ENCODE peak calls at places on chromosomes 7 and 10, in four cellular contexts. One of them, this sample, is unnamed.

GRCh38 chr7:22443370-22444180 is 56.4 kb downstream of the STEAP1B start:
- DNase-seq in activated CD4-positive, alpha-beta T cell treated with anti-CD3 and anti-CD28 coated beads, Interleukin-2, amount 50 U/mL, for 4 hours: no peak
- DNase-seq in activated naive CD8-positive, alpha-beta T cell treated with anti-CD3 and anti-CD28 coated beads, Interleukin-2, amount 10 ng/mL, durations not matched to agents 7 days and 5 days: no peak
- DNase-seq in left cardiac atrium: no peak
- DNase-seq in this sample: no peak

GRCh38 chr7:70416611-70417010 is 715.3 kb upstream of the GALNT17 start:
- DNase-seq in activated CD4-positive, alpha-beta T cell treated with anti-CD3 and anti-CD28 coated beads, Interleukin-2, amount 50 U/mL, for 4 hours: no peak
- DNase-seq in activated naive CD8-positive, alpha-beta T cell treated with anti-CD3 and anti-CD28 coated beads, Interleukin-2, amount 10 ng/mL, durations not matched to agents 7 days and 5 days: no peak
- DNase-seq in left cardiac atrium: no peak
- DNase-seq in this sample: no peak

GRCh38 chr7:128381161-128381821 is 19.8 kb upstream of the PRRT4 start:
- DNase-seq in activated CD4-positive, alpha-beta T cell treated with anti-CD3 and anti-CD28 coated beads, Interleukin-2, amount 50 U/mL, for 4 hours: peak
- DNase-seq in activated naive CD8-positive, alpha-beta T cell treated with anti-CD3 and anti-CD28 coated beads, Interleukin-2, amount 10 ng/mL, durations not matched to agents 7 days and 5 days: no peak
- DNase-seq in left cardiac atrium: peak
- DNase-seq in this sample: no peak

GRCh38 chr10:78292987-78293865 is 259.6 kb downstream of the RPS24 start:
- DNase-seq in activated CD4-positive, alpha-beta T cell treated with anti-CD3 and anti-CD28 coated beads, Interleukin-2, amount 50 U/mL, for 4 hours: no peak
- DNase-seq in activated naive CD8-positive, alpha-beta T cell treated with anti-CD3 and anti-CD28 coated beads, Interleukin-2, amount 10 ng/mL, durations not matched to agents 7 days and 5 days: no peak
- DNase-seq in left cardiac atrium: no peak
- DNase-seq in this sample: no peak

GRCh38 chr10:80500572-80501380 is 36.9 kb upstream of the SH2D4B start:
- DNase-seq in activated CD4-positive, alpha-beta T cell treated with anti-CD3 and anti-CD28 coated beads, Interleukin-2, amount 50 U/mL, for 4 hours: no peak
- DNase-seq in activated naive CD8-positive, alpha-beta T cell treated with anti-CD3 and anti-CD28 coated beads, Interleukin-2, amount 10 ng/mL, durations not matched to agents 7 days and 5 days: no peak
- DNase-seq in left cardiac atrium: peak
- DNase-seq in this sample: no peak

GRCh38 chr7:36979810-36980248 is 255.5 kb upstream of the AOAH start:
- DNase-seq in activated CD4-positive, alpha-beta T cell treated with anti-CD3 and anti-CD28 coated beads, Interleukin-2, amount 50 U/mL, for 4 hours: no peak
- DNase-seq in activated naive CD8-positive, alpha-beta T cell treated with anti-CD3 and anti-CD28 coated beads, Interleukin-2, amount 10 ng/mL, durations not matched to agents 7 days and 5 days: no peak
- DNase-seq in left cardiac atrium: peak
- DNase-seq in this sample: no peak

GRCh38 chr10:95430231-95430951 is 130.8 kb downstream of the SORBS1 start:
- DNase-seq in activated CD4-positive, alpha-beta T cell treated with anti-CD3 and anti-CD28 coated beads, Interleukin-2, amount 50 U/mL, for 4 hours: peak
- DNase-seq in activated naive CD8-positive, alpha-beta T cell treated with anti-CD3 and anti-CD28 coated beads, Interleukin-2, amount 10 ng/mL, durations not matched to agents 7 days and 5 days: no peak
- DNase-seq in left cardiac atrium: peak
- DNase-seq in this sample: no peak

GRCh38 chr7:32507416-32507815 is 12.1 kb downstream of the AVL9 start:
- DNase-seq in activated CD4-positive, alpha-beta T cell treated with anti-CD3 and anti-CD28 coated beads, Interleukin-2, amount 50 U/mL, for 4 hours: no peak
- DNase-seq in activated naive CD8-positive, alpha-beta T cell treated with anti-CD3 and anti-CD28 coated beads, Interleukin-2, amount 10 ng/mL, durations not matched to agents 7 days and 5 days: no peak
- DNase-seq in left cardiac atrium: no peak
- DNase-seq in this sample: no peak

GRCh38 chr7:55074008-55074499 is 55.2 kb downstream of the EGFR start:
- DNase-seq in activated CD4-positive, alpha-beta T cell treated with anti-CD3 and anti-CD28 coated beads, Interleukin-2, amount 50 U/mL, for 4 hours: peak
- DNase-seq in activated naive CD8-positive, alpha-beta T cell treated with anti-CD3 and anti-CD28 coated beads, Interleukin-2, amount 10 ng/mL, durations not matched to agents 7 days and 5 days: no peak
- DNase-seq in left cardiac atrium: peak
- DNase-seq in this sample: no peak

GRCh38 chr7:91503934-91504575 is 239.8 kb downstream of the FZD1 start:
- DNase-seq in activated CD4-positive, alpha-beta T cell treated with anti-CD3 and anti-CD28 coated beads, Interleukin-2, amount 50 U/mL, for 4 hours: no peak
- DNase-seq in activated naive CD8-positive, alpha-beta T cell treated with anti-CD3 and anti-CD28 coated beads, Interleukin-2, amount 10 ng/mL, durations not matched to agents 7 days and 5 days: no peak
- DNase-seq in left cardiac atrium: no peak
- DNase-seq in this sample: no peak

GRCh38 chr7:2639994-2640830 is 8.4 kb downstream of the TTYH3 start:
- DNase-seq in activated CD4-positive, alpha-beta T cell treated with anti-CD3 and anti-CD28 coated beads, Interleukin-2, amount 50 U/mL, for 4 hours: no peak
- DNase-seq in activated naive CD8-positive, alpha-beta T cell treated with anti-CD3 and anti-CD28 coated beads, Interleukin-2, amount 10 ng/mL, durations not matched to agents 7 days and 5 days: no peak
- DNase-seq in left cardiac atrium: no peak
- DNase-seq in this sample: no peak

GRCh38 chr10:1289591-1289990 is 233.4 kb downstream of the WDR37 start:
- DNase-seq in activated CD4-positive, alpha-beta T cell treated with anti-CD3 and anti-CD28 coated beads, Interleukin-2, amount 50 U/mL, for 4 hours: no peak
- DNase-seq in activated naive CD8-positive, alpha-beta T cell treated with anti-CD3 and anti-CD28 coated beads, Interleukin-2, amount 10 ng/mL, durations not matched to agents 7 days and 5 days: no peak
- DNase-seq in left cardiac atrium: no peak
- DNase-seq in this sample: no peak

GRCh38 chr10:13834581-13835286 is 248.0 kb downstream of the PRPF18 start:
- DNase-seq in activated CD4-positive, alpha-beta T cell treated with anti-CD3 and anti-CD28 coated beads, Interleukin-2, amount 50 U/mL, for 4 hours: no peak
- DNase-seq in activated naive CD8-positive, alpha-beta T cell treated with anti-CD3 and anti-CD28 coated beads, Interleukin-2, amount 10 ng/mL, durations not matched to agents 7 days and 5 days: no peak
- DNase-seq in left cardiac atrium: peak
- DNase-seq in this sample: peak

GRCh38 chr10:96272256-96272985 is 1.1 kb upstream of the BLNK start:
- DNase-seq in activated CD4-positive, alpha-beta T cell treated with anti-CD3 and anti-CD28 coated beads, Interleukin-2, amount 50 U/mL, for 4 hours: no peak
- DNase-seq in activated naive CD8-positive, alpha-beta T cell treated with anti-CD3 and anti-CD28 coated beads, Interleukin-2, amount 10 ng/mL, durations not matched to agents 7 days and 5 days: no peak
- DNase-seq in left cardiac atrium: no peak
- DNase-seq in this sample: no peak

GRCh38 chr7:25124485-25125136 is 449 bp downstream of the CYCS start:
- DNase-seq in activated CD4-positive, alpha-beta T cell treated with anti-CD3 and anti-CD28 coated beads, Interleukin-2, amount 50 U/mL, for 4 hours: peak
- DNase-seq in activated naive CD8-positive, alpha-beta T cell treated with anti-CD3 and anti-CD28 coated beads, Interleukin-2, amount 10 ng/mL, durations not matched to agents 7 days and 5 days: peak
- DNase-seq in left cardiac atrium: no peak
- DNase-seq in this sample: no peak

GRCh38 chr7:30816291-30817059 is 45.3 kb downstream of the MINDY4 start:
- DNase-seq in activated CD4-positive, alpha-beta T cell treated with anti-CD3 and anti-CD28 coated beads, Interleukin-2, amount 50 U/mL, for 4 hours: no peak
- DNase-seq in activated naive CD8-positive, alpha-beta T cell treated with anti-CD3 and anti-CD28 coated beads, Interleukin-2, amount 10 ng/mL, durations not matched to agents 7 days and 5 days: no peak
- DNase-seq in left cardiac atrium: peak
- DNase-seq in this sample: no peak

GRCh38 chr10:47441973-47442750 is 41.8 kb downstream of the ANXA8 start:
- DNase-seq in activated CD4-positive, alpha-beta T cell treated with anti-CD3 and anti-CD28 coated beads, Interleukin-2, amount 50 U/mL, for 4 hours: no peak
- DNase-seq in activated naive CD8-positive, alpha-beta T cell treated with anti-CD3 and anti-CD28 coated beads, Interleukin-2, amount 10 ng/mL, durations not matched to agents 7 days and 5 days: no peak
- DNase-seq in left cardiac atrium: no peak
- DNase-seq in this sample: no peak

GRCh38 chr7:138243430-138243829 is 167.2 kb downstream of the AKR1D1 start:
- DNase-seq in activated CD4-positive, alpha-beta T cell treated with anti-CD3 and anti-CD28 coated beads, Interleukin-2, amount 50 U/mL, for 4 hours: no peak
- DNase-seq in activated naive CD8-positive, alpha-beta T cell treated with anti-CD3 and anti-CD28 coated beads, Interleukin-2, amount 10 ng/mL, durations not matched to agents 7 days and 5 days: no peak
- DNase-seq in left cardiac atrium: no peak
- DNase-seq in this sample: no peak

GRCh38 chr10:101280511-101280910 is 51.2 kb upstream of the LBX1 start:
- DNase-seq in activated CD4-positive, alpha-beta T cell treated with anti-CD3 and anti-CD28 coated beads, Interleukin-2, amount 50 U/mL, for 4 hours: no peak
- DNase-seq in activated naive CD8-positive, alpha-beta T cell treated with anti-CD3 and anti-CD28 coated beads, Interleukin-2, amount 10 ng/mL, durations not matched to agents 7 days and 5 days: no peak
- DNase-seq in left cardiac atrium: no peak
- DNase-seq in this sample: no peak

GRCh38 chr10:101018118-101018599 is 12.8 kb downstream of the PDZD7 start:
- DNase-seq in activated CD4-positive, alpha-beta T cell treated with anti-CD3 and anti-CD28 coated beads, Interleukin-2, amount 50 U/mL, for 4 hours: no peak
- DNase-seq in activated naive CD8-positive, alpha-beta T cell treated with anti-CD3 and anti-CD28 coated beads, Interleukin-2, amount 10 ng/mL, durations not matched to agents 7 days and 5 days: no peak
- DNase-seq in left cardiac atrium: no peak
- DNase-seq in this sample: no peak

GRCh38 chr7:48188776-48189520 is 17.7 kb downstream of the ABCA13 start:
- DNase-seq in activated CD4-positive, alpha-beta T cell treated with anti-CD3 and anti-CD28 coated beads, Interleukin-2, amount 50 U/mL, for 4 hours: no peak
- DNase-seq in activated naive CD8-positive, alpha-beta T cell treated with anti-CD3 and anti-CD28 coated beads, Interleukin-2, amount 10 ng/mL, durations not matched to agents 7 days and 5 days: no peak
- DNase-seq in left cardiac atrium: no peak
- DNase-seq in this sample: no peak

GRCh38 chr7:120949393-120949799 is 1.2 kb upstream of the ING3 start:
- DNase-seq in activated CD4-positive, alpha-beta T cell treated with anti-CD3 and anti-CD28 coated beads, Interleukin-2, amount 50 U/mL, for 4 hours: no peak
- DNase-seq in activated naive CD8-positive, alpha-beta T cell treated with anti-CD3 and anti-CD28 coated beads, Interleukin-2, amount 10 ng/mL, durations not matched to agents 7 days and 5 days: no peak
- DNase-seq in left cardiac atrium: no peak
- DNase-seq in this sample: no peak

GRCh38 chr7:94998951-94999350 is 91.6 kb downstream of the PPP1R9A start:
- DNase-seq in activated CD4-positive, alpha-beta T cell treated with anti-CD3 and anti-CD28 coated beads, Interleukin-2, amount 50 U/mL, for 4 hours: no peak
- DNase-seq in activated naive CD8-positive, alpha-beta T cell treated with anti-CD3 and anti-CD28 coated beads, Interleukin-2, amount 10 ng/mL, durations not matched to agents 7 days and 5 days: no peak
- DNase-seq in left cardiac atrium: no peak
- DNase-seq in this sample: no peak

GRCh38 chr10:47334627-47335026 is 12.4 kb downstream of the GDF2 start:
- DNase-seq in activated CD4-positive, alpha-beta T cell treated with anti-CD3 and anti-CD28 coated beads, Interleukin-2, amount 50 U/mL, for 4 hours: no peak
- DNase-seq in activated naive CD8-positive, alpha-beta T cell treated with anti-CD3 and anti-CD28 coated beads, Interleukin-2, amount 10 ng/mL, durations not matched to agents 7 days and 5 days: no peak
- DNase-seq in left cardiac atrium: no peak
- DNase-seq in this sample: no peak

GRCh38 chr7:146902728-146903127 is 786.1 kb downstream of the CNTNAP2 start:
- DNase-seq in activated CD4-positive, alpha-beta T cell treated with anti-CD3 and anti-CD28 coated beads, Interleukin-2, amount 50 U/mL, for 4 hours: no peak
- DNase-seq in activated naive CD8-positive, alpha-beta T cell treated with anti-CD3 and anti-CD28 coated beads, Interleukin-2, amount 10 ng/mL, durations not matched to agents 7 days and 5 days: no peak
- DNase-seq in left cardiac atrium: no peak
- DNase-seq in this sample: no peak